ENCODE peak calls at places on chromosome X, in nine cellular contexts. One of them, this sample, is unnamed.

GRCh38 chrX:65745992-65746391 is 78.5 kb downstream of the MSN start:
- DNase-seq in H9: no peak
- DNase-seq in retinal pigment epithelial cell: no peak
- DNase-seq in pancreas: no peak
- DNase-seq in coronary artery: no peak
- DNase-seq in adrenal gland: no peak
- DNase-seq in right lobe of liver: no peak
- DNase-seq in fibroblast of mammary gland: no peak
- DNase-seq in mammary epithelial cell: no peak
- DNase-seq in this sample: no peak

GRCh38 chrX:117989512-117989911 is 127.1 kb downstream of the KLHL13 start:
- DNase-seq in adrenal gland: no peak
- DNase-seq in coronary artery: no peak
- DNase-seq in right lobe of liver: no peak
- DNase-seq in H9: no peak
- DNase-seq in retinal pigment epithelial cell: peak
- DNase-seq in mammary epithelial cell: peak
- DNase-seq in pancreas: no peak
- DNase-seq in fibroblast of mammary gland: no peak
- DNase-seq in this sample: no peak

GRCh38 chrX:132488819-132489255 is at the start of gene MBNL3:
- DNase-seq in coronary artery: no peak
- DNase-seq in fibroblast of mammary gland: peak
- DNase-seq in retinal pigment epithelial cell: no peak
- DNase-seq in pancreas: peak
- DNase-seq in H9: peak
- DNase-seq in mammary epithelial cell: peak
- DNase-seq in adrenal gland: peak
- DNase-seq in right lobe of liver: peak
- DNase-seq in this sample: no peak

GRCh38 chrX:154321624-154322023 is 26.0 kb downstream of the TKTL1 start:
- DNase-seq in retinal pigment epithelial cell: no peak
- DNase-seq in mammary epithelial cell: no peak
- DNase-seq in right lobe of liver: peak
- DNase-seq in adrenal gland: no peak
- DNase-seq in fibroblast of mammary gland: no peak
- DNase-seq in pancreas: no peak
- DNase-seq in H9: no peak
- DNase-seq in coronary artery: no peak
- DNase-seq in this sample: no peak

GRCh38 chrX:45445745-45446412 is 245.2 kb upstream of the DIPK2B start:
- DNase-seq in fibroblast of mammary gland: peak
- DNase-seq in adrenal gland: no peak
- DNase-seq in coronary artery: no peak
- DNase-seq in retinal pigment epithelial cell: peak
- DNase-seq in pancreas: no peak
- DNase-seq in right lobe of liver: no peak
- DNase-seq in H9: no peak
- DNase-seq in mammary epithelial cell: peak
- DNase-seq in this sample: no peak

GRCh38 chrX:153970398-153971123 is 1.1 kb downstream of the HCFC1 start:
- DNase-seq in coronary artery: no peak
- DNase-seq in mammary epithelial cell: peak
- DNase-seq in H9: peak
- DNase-seq in fibroblast of mammary gland: peak
- DNase-seq in pancreas: no peak
- DNase-seq in retinal pigment epithelial cell: peak
- DNase-seq in right lobe of liver: no peak
- DNase-seq in adrenal gland: peak
- DNase-seq in this sample: peak

GRCh38 chrX:21004835-21005234 is 369.4 kb upstream of the CNKSR2 start:
- DNase-seq in mammary epithelial cell: peak
- DNase-seq in fibroblast of mammary gland: peak
- DNase-seq in pancreas: no peak
- DNase-seq in adrenal gland: no peak
- DNase-seq in right lobe of liver: no peak
- DNase-seq in retinal pigment epithelial cell: no peak
- DNase-seq in H9: no peak
- DNase-seq in coronary artery: no peak
- DNase-seq in this sample: no peak

GRCh38 chrX:153647461-153648357 is 706 bp downstream of the DUSP9 start:
- DNase-seq in coronary artery: no peak
- DNase-seq in pancreas: peak
- DNase-seq in mammary epithelial cell: no peak
- DNase-seq in adrenal gland: no peak
- DNase-seq in H9: peak
- DNase-seq in retinal pigment epithelial cell: no peak
- DNase-seq in right lobe of liver: peak
- DNase-seq in fibroblast of mammary gland: no peak
- DNase-seq in this sample: no peak

GRCh38 chrX:43853225-43853828 is 28.9 kb downstream of the MAOB start:
- DNase-seq in fibroblast of mammary gland: no peak
- DNase-seq in pancreas: no peak
- DNase-seq in mammary epithelial cell: no peak
- DNase-seq in adrenal gland: no peak
- DNase-seq in retinal pigment epithelial cell: no peak
- DNase-seq in H9: no peak
- DNase-seq in coronary artery: no peak
- DNase-seq in right lobe of liver: no peak
- DNase-seq in this sample: no peak

GRCh38 chrX:103467156-103467555 is 52.1 kb downstream of the RAB40A start:
- DNase-seq in coronary artery: no peak
- DNase-seq in mammary epithelial cell: no peak
- DNase-seq in right lobe of liver: no peak
- DNase-seq in pancreas: no peak
- DNase-seq in retinal pigment epithelial cell: no peak
- DNase-seq in adrenal gland: no peak
- DNase-seq in fibroblast of mammary gland: peak
- DNase-seq in H9: no peak
- DNase-seq in this sample: no peak

GRCh38 chrX:72536542-72536941 is 36.1 kb downstream of the HDAC8 start:
- DNase-seq in right lobe of liver: no peak
- DNase-seq in pancreas: no peak
- DNase-seq in H9: no peak
- DNase-seq in adrenal gland: no peak
- DNase-seq in fibroblast of mammary gland: no peak
- DNase-seq in retinal pigment epithelial cell: no peak
- DNase-seq in coronary artery: no peak
- DNase-seq in mammary epithelial cell: no peak
- DNase-seq in this sample: no peak

GRCh38 chrX:88560673-88561330 is 186.2 kb upstream of the CPXCR1 start:
- DNase-seq in right lobe of liver: no peak
- DNase-seq in adrenal gland: no peak
- DNase-seq in fibroblast of mammary gland: no peak
- DNase-seq in coronary artery: no peak
- DNase-seq in mammary epithelial cell: no peak
- DNase-seq in H9: no peak
- DNase-seq in retinal pigment epithelial cell: no peak
- DNase-seq in pancreas: no peak
- DNase-seq in this sample: no peak

GRCh38 chrX:134453631-134454030 is 6.3 kb upstream of the HPRT1 start:
- DNase-seq in fibroblast of mammary gland: no peak
- DNase-seq in pancreas: no peak
- DNase-seq in H9: no peak
- DNase-seq in right lobe of liver: no peak
- DNase-seq in mammary epithelial cell: no peak
- DNase-seq in retinal pigment epithelial cell: no peak
- DNase-seq in coronary artery: no peak
- DNase-seq in adrenal gland: no peak
- DNase-seq in this sample: no peak
- TF ChIP-seq CTCF in fibroblast of mammary gland: no peak
- TF ChIP-seq CTCF in pancreas: no peak
- TF ChIP-seq CTCF in H9: no peak
- TF ChIP-seq CTCF in right lobe of liver: no peak
- TF ChIP-seq CTCF in mammary epithelial cell: no peak
- TF ChIP-seq CTCF in retinal pigment epithelial cell: no peak
- TF ChIP-seq CTCF in coronary artery: no peak
- TF ChIP-seq CTCF in adrenal gland: no peak
- TF ChIP-seq CTCF in this sample: no peak

GRCh38 chrX:16664059-16664458 is 14.1 kb downstream of the S100G start:
- DNase-seq in H9: no peak
- DNase-seq in retinal pigment epithelial cell: no peak
- DNase-seq in pancreas: no peak
- DNase-seq in fibroblast of mammary gland: peak
- DNase-seq in right lobe of liver: no peak
- DNase-seq in coronary artery: no peak
- DNase-seq in mammary epithelial cell: no peak
- DNase-seq in adrenal gland: no peak
- DNase-seq in this sample: no peak
- TF ChIP-seq CTCF in H9: no peak
- TF ChIP-seq CTCF in retinal pigment epithelial cell: no peak
- TF ChIP-seq CTCF in pancreas: no peak
- TF ChIP-seq CTCF in fibroblast of mammary gland: peak
- TF ChIP-seq CTCF in right lobe of liver: no peak
- TF ChIP-seq CTCF in coronary artery: no peak
- TF ChIP-seq CTCF in mammary epithelial cell: peak
- TF ChIP-seq CTCF in adrenal gland: no peak
- TF ChIP-seq CTCF in this sample: no peak

GRCh38 chrX:7201481-7201880 is 53.5 kb upstream of the PUDP start:
- DNase-seq in pancreas: no peak
- DNase-seq in right lobe of liver: no peak
- DNase-seq in fibroblast of mammary gland: peak
- DNase-seq in adrenal gland: no peak
- DNase-seq in coronary artery: no peak
- DNase-seq in mammary epithelial cell: no peak
- DNase-seq in H9: no peak
- DNase-seq in retinal pigment epithelial cell: no peak
- DNase-seq in this sample: no peak

GRCh38 chrX:7202206-7202605 is 54.3 kb upstream of the PUDP start:
- DNase-seq in coronary artery: no peak
- DNase-seq in fibroblast of mammary gland: no peak
- DNase-seq in right lobe of liver: no peak
- DNase-seq in pancreas: no peak
- DNase-seq in mammary epithelial cell: peak
- DNase-seq in retinal pigment epithelial cell: no peak
- DNase-seq in adrenal gland: no peak
- DNase-seq in H9: no peak
- DNase-seq in this sample: no peak

GRCh38 chrX:7204619-7205018 is 56.7 kb upstream of the PUDP start:
- DNase-seq in H9: no peak
- DNase-seq in mammary epithelial cell: no peak
- DNase-seq in retinal pigment epithelial cell: no peak
- DNase-seq in coronary artery: no peak
- DNase-seq in pancreas: no peak
- DNase-seq in adrenal gland: no peak
- DNase-seq in right lobe of liver: no peak
- DNase-seq in fibroblast of mammary gland: no peak
- DNase-seq in this sample: no peak

DNA sequence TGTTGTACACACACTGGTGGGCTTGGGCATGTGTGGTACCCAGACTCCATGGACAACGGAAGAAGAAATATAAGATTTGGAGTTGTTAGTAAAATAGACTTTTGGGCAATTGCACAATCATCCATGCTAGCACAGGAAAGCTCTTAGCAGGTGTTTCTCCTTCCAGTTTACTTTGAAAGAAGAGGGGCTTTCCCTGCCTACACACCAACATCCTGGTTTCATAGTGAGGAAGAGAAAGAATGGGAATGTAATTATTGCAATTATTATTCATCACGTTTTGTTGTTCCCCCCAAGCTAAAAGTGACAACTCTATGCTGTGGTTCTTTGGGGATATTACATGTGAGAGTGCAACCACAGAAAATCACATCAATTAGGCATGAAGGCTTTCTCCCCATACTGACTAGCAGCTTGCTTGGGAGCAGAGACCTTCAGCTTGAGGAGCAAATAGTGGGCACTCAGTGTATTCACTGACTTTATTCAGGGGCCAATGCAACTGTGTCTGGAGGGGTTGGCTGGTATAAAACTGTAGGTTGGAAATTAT is 57.2 kb upstream of the PUDP start:
- DNase-seq in pancreas: no peak
- DNase-seq in right lobe of liver: no peak
- DNase-seq in fibroblast of mammary gland: no peak
- DNase-seq in coronary artery: no peak
- DNase-seq in adrenal gland: no peak
- DNase-seq in retinal pigment epithelial cell: no peak
- DNase-seq in H9: no peak
- DNase-seq in mammary epithelial cell: no peak
- DNase-seq in this sample: no peak
- TF ChIP-seq CTCF in pancreas: no peak
- TF ChIP-seq CTCF in right lobe of liver: no peak
- TF ChIP-seq CTCF in fibroblast of mammary gland: no peak
- TF ChIP-seq CTCF in coronary artery: no peak
- TF ChIP-seq CTCF in adrenal gland: no peak
- TF ChIP-seq CTCF in retinal pigment epithelial cell: no peak
- TF ChIP-seq CTCF in H9: no peak
- TF ChIP-seq CTCF in mammary epithelial cell: no peak
- TF ChIP-seq CTCF in this sample: no peak

DNA sequence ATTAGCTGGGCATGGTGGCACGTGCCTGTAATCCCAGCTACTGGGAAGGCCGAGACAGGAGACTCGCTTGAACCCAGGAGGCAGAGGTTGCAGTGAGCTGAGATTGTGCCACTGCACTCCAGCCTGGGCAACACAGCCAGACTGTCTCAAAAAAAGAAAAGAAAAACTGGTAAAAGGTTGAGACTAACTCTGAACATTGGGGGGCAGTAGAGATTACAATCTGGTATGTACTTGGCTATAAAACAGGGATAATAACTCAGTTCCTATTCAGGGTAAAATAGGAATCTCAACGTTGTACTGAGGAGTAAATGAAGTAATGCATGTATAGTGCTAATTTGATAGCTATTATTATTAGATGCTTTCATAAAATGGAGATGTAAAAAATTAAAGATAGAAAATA is 12.5 kb upstream of the KLF8 start:
- DNase-seq in mammary epithelial cell: no peak
- DNase-seq in pancreas: no peak
- DNase-seq in fibroblast of mammary gland: peak
- DNase-seq in right lobe of liver: no peak
- DNase-seq in coronary artery: no peak
- DNase-seq in retinal pigment epithelial cell: no peak
- DNase-seq in H9: no peak
- DNase-seq in adrenal gland: no peak
- DNase-seq in this sample: no peak
- TF ChIP-seq CTCF in mammary epithelial cell: peak
- TF ChIP-seq CTCF in pancreas: no peak
- TF ChIP-seq CTCF in fibroblast of mammary gland: peak
- TF ChIP-seq CTCF in right lobe of liver: peak
- TF ChIP-seq CTCF in coronary artery: no peak
- TF ChIP-seq CTCF in retinal pigment epithelial cell: no peak
- TF ChIP-seq CTCF in H9: peak
- TF ChIP-seq CTCF in adrenal gland: peak
- TF ChIP-seq CTCF in this sample: peak

GRCh38 chrX:111447298-111447697 is 35.3 kb upstream of the DCX start:
- DNase-seq in mammary epithelial cell: no peak
- DNase-seq in retinal pigment epithelial cell: no peak
- DNase-seq in adrenal gland: peak
- DNase-seq in fibroblast of mammary gland: peak
- DNase-seq in pancreas: no peak
- DNase-seq in right lobe of liver: no peak
- DNase-seq in coronary artery: no peak
- DNase-seq in H9: peak
- DNase-seq in this sample: peak

GRCh38 chrX:111444881-111445280 is 32.9 kb upstream of the DCX start:
- DNase-seq in pancreas: no peak
- DNase-seq in H9: no peak
- DNase-seq in fibroblast of mammary gland: no peak
- DNase-seq in adrenal gland: no peak
- DNase-seq in retinal pigment epithelial cell: peak
- DNase-seq in mammary epithelial cell: no peak
- DNase-seq in right lobe of liver: no peak
- DNase-seq in coronary artery: no peak
- DNase-seq in this sample: no peak

GRCh38 chrX:111442791-111443190 is 30.8 kb upstream of the DCX start:
- DNase-seq in fibroblast of mammary gland: no peak
- DNase-seq in right lobe of liver: no peak
- DNase-seq in adrenal gland: no peak
- DNase-seq in pancreas: no peak
- DNase-seq in mammary epithelial cell: no peak
- DNase-seq in H9: no peak
- DNase-seq in coronary artery: no peak
- DNase-seq in retinal pigment epithelial cell: no peak
- DNase-seq in this sample: no peak

GRCh38 chrX:111445485-111445884 is 33.5 kb upstream of the DCX start:
- DNase-seq in coronary artery: no peak
- DNase-seq in H9: no peak
- DNase-seq in fibroblast of mammary gland: peak
- DNase-seq in mammary epithelial cell: peak
- DNase-seq in retinal pigment epithelial cell: peak
- DNase-seq in adrenal gland: no peak
- DNase-seq in right lobe of liver: no peak
- DNase-seq in pancreas: no peak
- DNase-seq in this sample: no peak
- TF ChIP-seq CTCF in coronary artery: peak
- TF ChIP-seq CTCF in H9: peak
- TF ChIP-seq CTCF in fibroblast of mammary gland: peak
- TF ChIP-seq CTCF in mammary epithelial cell: peak
- TF ChIP-seq CTCF in retinal pigment epithelial cell: peak
- TF ChIP-seq CTCF in adrenal gland: peak
- TF ChIP-seq CTCF in right lobe of liver: peak
- TF ChIP-seq CTCF in pancreas: peak
- TF ChIP-seq CTCF in this sample: peak